ENCODE peak calls at places on chromosomes 7 and 10, in four cellular contexts. One of them, this sample, is unnamed.

GRCh38 chr10:98312349-98312748 is 44.4 kb upstream of the LOXL4 start:
- DNase-seq in EL: peak
- DNase-seq in choroid plexus epithelial cell: no peak
- DNase-seq in esophagus squamous epithelium: no peak
- DNase-seq in this sample: peak

GRCh38 chr10:18683427-18683826 is 24.2 kb downstream of the ARL5B start:
- DNase-seq in EL: peak
- DNase-seq in choroid plexus epithelial cell: peak
- DNase-seq in esophagus squamous epithelium: no peak
- DNase-seq in this sample: peak

GRCh38 chr10:5530846-5531557 is 6.2 kb downstream of the CALML3 start:
- DNase-seq in EL: no peak
- DNase-seq in choroid plexus epithelial cell: no peak
- DNase-seq in esophagus squamous epithelium: no peak
- DNase-seq in this sample: no peak

GRCh38 chr10:70744617-70745138 is 40.5 kb downstream of the TBATA start:
- DNase-seq in EL: no peak
- DNase-seq in choroid plexus epithelial cell: no peak
- DNase-seq in esophagus squamous epithelium: no peak
- DNase-seq in this sample: no peak

GRCh38 chr7:32462966-32463365 is 27.2 kb downstream of the LSM5 start:
- DNase-seq in EL: no peak
- DNase-seq in choroid plexus epithelial cell: no peak
- DNase-seq in esophagus squamous epithelium: no peak
- DNase-seq in this sample: no peak

GRCh38 chr7:117759950-117760640 is 113.1 kb downstream of the CTTNBP2 start:
- DNase-seq in EL: no peak
- DNase-seq in choroid plexus epithelial cell: no peak
- DNase-seq in esophagus squamous epithelium: no peak
- DNase-seq in this sample: peak

GRCh38 chr10:117532451-117533107 is 10.0 kb upstream of the EMX2 start:
- DNase-seq in EL: no peak
- DNase-seq in choroid plexus epithelial cell: no peak
- DNase-seq in esophagus squamous epithelium: no peak
- DNase-seq in this sample: no peak

GRCh38 chr7:47576031-47576908 is 5.6 kb downstream of the TNS3 start:
- DNase-seq in EL: peak
- DNase-seq in choroid plexus epithelial cell: no peak
- DNase-seq in esophagus squamous epithelium: no peak
- DNase-seq in this sample: peak

GRCh38 chr7:45162311-45162845 is 4.8 kb downstream of the RAMP3 start:
- DNase-seq in EL: no peak
- DNase-seq in choroid plexus epithelial cell: no peak
- DNase-seq in esophagus squamous epithelium: no peak
- DNase-seq in this sample: no peak

GRCh38 chr7:100465702-100466311 is 1.7 kb upstream of the SPACDR start:
- DNase-seq in EL: peak
- DNase-seq in choroid plexus epithelial cell: peak
- DNase-seq in esophagus squamous epithelium: no peak
- DNase-seq in this sample: peak

GRCh38 chr7:95863-96260 is 96.5 kb upstream of the FAM20C start:
- DNase-seq in EL: no peak
- DNase-seq in choroid plexus epithelial cell: no peak
- DNase-seq in esophagus squamous epithelium: no peak
- DNase-seq in this sample: no peak

GRCh38 chr10:88361995-88362540 is 221.1 kb downstream of the RNLS start:
- DNase-seq in EL: no peak
- DNase-seq in choroid plexus epithelial cell: no peak
- DNase-seq in esophagus squamous epithelium: no peak
- DNase-seq in this sample: no peak

GRCh38 chr10:60817135-60817805 is 39.0 kb downstream of the CDK1 start:
- DNase-seq in EL: peak
- DNase-seq in choroid plexus epithelial cell: no peak
- DNase-seq in esophagus squamous epithelium: no peak
- DNase-seq in this sample: peak

GRCh38 chr7:2934211-2934731 is 90.2 kb upstream of the GNA12 start:
- DNase-seq in EL: peak
- DNase-seq in choroid plexus epithelial cell: peak
- DNase-seq in esophagus squamous epithelium: no peak
- DNase-seq in this sample: peak

GRCh38 chr7:93601363-93601762 is 26.8 kb upstream of the CALCR start:
- DNase-seq in EL: peak
- DNase-seq in choroid plexus epithelial cell: peak
- DNase-seq in esophagus squamous epithelium: no peak
- DNase-seq in this sample: peak

GRCh38 chr10:84762754-84763394 is 434.5 kb downstream of the CCSER2 start:
- DNase-seq in EL: no peak
- DNase-seq in choroid plexus epithelial cell: no peak
- DNase-seq in esophagus squamous epithelium: no peak
- DNase-seq in this sample: no peak

GRCh38 chr10:130338588-130339070 is 202.4 kb downstream of the GLRX3 start:
- DNase-seq in EL: no peak
- DNase-seq in choroid plexus epithelial cell: no peak
- DNase-seq in esophagus squamous epithelium: no peak
- DNase-seq in this sample: no peak

GRCh38 chr7:116025098-116025809 is 5.3 kb downstream of the TFEC start:
- DNase-seq in EL: no peak
- DNase-seq in choroid plexus epithelial cell: peak
- DNase-seq in esophagus squamous epithelium: no peak
- DNase-seq in this sample: peak

GRCh38 chr7:525740-526139 is 6.1 kb upstream of the PDGFA start:
- DNase-seq in EL: peak
- DNase-seq in choroid plexus epithelial cell: no peak
- DNase-seq in esophagus squamous epithelium: no peak
- DNase-seq in this sample: peak

GRCh38 chr7:87919875-87920274 is 14.2 kb upstream of the ADAM22 start:
- DNase-seq in EL: no peak
- DNase-seq in choroid plexus epithelial cell: no peak
- DNase-seq in esophagus squamous epithelium: no peak
- DNase-seq in this sample: no peak

GRCh38 chr7:19181634-19182033 is 36.4 kb upstream of the FERD3L start:
- DNase-seq in EL: peak
- DNase-seq in choroid plexus epithelial cell: peak
- DNase-seq in esophagus squamous epithelium: no peak
- DNase-seq in this sample: peak

GRCh38 chr10:75764974-75765551 is 333.6 kb downstream of the LRMDA start:
- DNase-seq in EL: no peak
- DNase-seq in choroid plexus epithelial cell: no peak
- DNase-seq in esophagus squamous epithelium: no peak
- DNase-seq in this sample: no peak

GRCh38 chr10:126062132-126063032 is 166.0 kb downstream of the FANK1 start:
- DNase-seq in EL: peak
- DNase-seq in choroid plexus epithelial cell: peak
- DNase-seq in esophagus squamous epithelium: no peak
- DNase-seq in this sample: peak

GRCh38 chr10:16481052-16481728 is 40.5 kb downstream of the C1QL3 start:
- DNase-seq in EL: no peak
- DNase-seq in choroid plexus epithelial cell: no peak
- DNase-seq in esophagus squamous epithelium: no peak
- DNase-seq in this sample: no peak

GRCh38 chr7:157840174-157840912 is 503.5 kb downstream of the DNAJB6 start:
- DNase-seq in EL: no peak
- DNase-seq in choroid plexus epithelial cell: no peak
- DNase-seq in esophagus squamous epithelium: no peak
- DNase-seq in this sample: no peak

GRCh38 chr10:132711618-132712051 is 74.3 kb downstream of the NKX6-2 start:
- DNase-seq in EL: no peak
- DNase-seq in choroid plexus epithelial cell: no peak
- DNase-seq in esophagus squamous epithelium: no peak
- DNase-seq in this sample: no peak

GRCh38 chr7:102244601-102245000 is 42.1 kb upstream of the SH2B2 start:
- DNase-seq in EL: no peak
- DNase-seq in choroid plexus epithelial cell: no peak
- DNase-seq in esophagus squamous epithelium: no peak
- DNase-seq in this sample: no peak

GRCh38 chr10:114142018-114142417 is 32.0 kb downstream of the CCDC186 start:
- DNase-seq in EL: no peak
- DNase-seq in choroid plexus epithelial cell: peak
- DNase-seq in esophagus squamous epithelium: no peak
- DNase-seq in this sample: peak